ENCODE peak calls at places on chromosomes 11 and 22, in nine cellular contexts. Q, P, W, C, J, V, Y, Z and O are unnamed samples.

GRCh38 chr22:45170001-45170466 is 6.3 kb downstream of the NUP50 start:
- DNase-seq in C (no peak), Q (no peak), W (no peak), Z (no peak), J (no peak), P (no peak), Y (no peak), V (no peak), O (no peak)

GRCh38 chr11:7600205-7600775 is 73.0 kb downstream of the CYB5R2 start:
- DNase-seq in J (peak; percentile 95), Y (peak; percentile 51), P (peak; percentile 15), Q (no peak), V (peak; percentile 42), W (no peak), Z (no peak), C (peak; percentile 64), O (peak; percentile 83)

GRCh38 chr22:31075961-31076360 is 5.2 kb upstream of the SMTN start:
- DNase-seq in V (no peak), C (no peak), W (peak; percentile 67), Z (peak; percentile 95), P (no peak), Y (peak; percentile 63), J (peak; percentile 95), Q (peak; percentile 93), O (peak; percentile 56)

GRCh38 chr22:48444320-48445112 is 1383.2 kb downstream of the BRD1 start:
- DNase-seq in J (peak; percentile 56), V (no peak), W (no peak), Y (no peak), C (peak; percentile 40), P (no peak), Q (no peak), Z (no peak), O (no peak)

GRCh38 chr22:35727436-35727835 is 9.8 kb downstream of the APOL5 start:
- DNase-seq in Q (no peak), C (no peak), J (no peak), Y (no peak), P (no peak), Z (no peak), V (no peak), W (no peak), O (no peak)

GRCh38 chr11:93921695-93922468 is 71.5 kb upstream of the VSTM5 start:
- DNase-seq in P (peak; percentile 40), C (no peak), V (peak; percentile 21), Z (no peak), Y (peak; percentile 58), W (no peak), Q (no peak), J (peak; percentile 73), O (peak; percentile 84)

GRCh38 chr11:90453525-90453924 is 230.7 kb upstream of the CHORDC1 start:
- DNase-seq in Z (no peak), C (no peak), J (no peak), Y (no peak), P (no peak), W (no peak), V (no peak), Q (no peak), O (no peak)

GRCh38 chr22:44686873-44687600 is 15.0 kb upstream of the PRR5 start:
- DNase-seq in Y (no peak), W (no peak), V (no peak), Q (no peak), Z (no peak), J (peak; percentile 64), C (no peak), P (no peak), O (peak; percentile 72)

GRCh38 chr22:22704156-22704946 is 59.9 kb downstream of the GGTLC2 start:
- DNase-seq in Q (no peak), J (no peak), P (no peak), V (no peak), Y (no peak), W (no peak), Z (no peak), C (no peak), O (no peak)

GRCh38 chr22:26585104-26585790 is 4.7 kb downstream of the TPST2 start:
- DNase-seq in P (no peak), W (no peak), J (peak; percentile 86), Q (peak; percentile 78), Y (peak; percentile 31), C (peak; percentile 85), Z (peak; percentile 32), V (no peak), O (peak; percentile 48)

GRCh38 chr11:115724709-115725108 is 220.5 kb upstream of the CADM1 start:
- DNase-seq in P (no peak), J (peak; percentile 19), V (peak; percentile 65), Q (no peak), Z (no peak), C (no peak), W (no peak), Y (no peak), O (no peak)

GRCh38 chr22:41343717-41344116 is 38.0 kb upstream of the TEF start:
- DNase-seq in Q (no peak), W (no peak), V (no peak), Z (no peak), Y (no peak), P (no peak), C (no peak), J (no peak), O (no peak)

GRCh38 chr11:73531386-73531785 is 66.5 kb downstream of the FAM168A start:
- DNase-seq in Q (no peak), Z (no peak), W (no peak), V (no peak), Y (no peak), P (no peak), C (no peak), J (no peak), O (no peak)
- TF ChIP-seq CTCF in Q (no peak), Z (no peak), W (no peak), V (no peak), Y (no peak), P (no peak), C (no peak), J (no peak), O (no peak)

DNA sequence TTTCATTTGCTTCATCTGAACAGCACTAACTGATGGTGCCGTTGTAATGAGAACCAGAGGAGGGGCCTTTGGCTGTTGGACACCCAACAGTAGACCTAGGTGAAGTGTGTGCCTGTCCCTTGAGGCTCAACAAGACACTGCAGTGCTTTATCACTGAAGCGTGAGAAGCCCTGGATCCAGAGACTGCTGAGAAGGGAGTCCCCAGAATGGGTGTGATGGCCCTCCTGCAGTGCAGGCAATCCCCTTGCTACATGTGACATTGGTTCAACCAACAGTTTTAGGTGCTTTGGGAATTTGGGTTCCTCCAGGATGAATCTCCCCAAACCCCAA is 125.6 kb downstream of the BRD1 start:
- DNase-seq in C (no peak), Q (no peak), Z (no peak), J (no peak), P (no peak), W (no peak), Y (no peak), V (no peak), O (no peak)
- TF ChIP-seq CTCF in C (no peak), Q (no peak), Z (no peak), J (no peak), P (peak; percentile 7), W (no peak), Y (no peak), V (no peak), O (no peak)

GRCh38 chr22:20988573-20989322 is 6.7 kb downstream of the LZTR1 start:
- DNase-seq in Q (no peak), Y (no peak), J (no peak), Z (no peak), P (no peak), V (no peak), W (no peak), C (peak; percentile 37), O (no peak)

GRCh38 chr22:20989323-20990138 is 7.4 kb downstream of the LZTR1 start:
- DNase-seq in W (no peak), Z (no peak), Q (no peak), P (no peak), C (no peak), V (no peak), J (no peak), Y (no peak), O (peak; percentile 54)

GRCh38 chr22:20991252-20992055 is 9.4 kb downstream of the LZTR1 start:
- DNase-seq in Q (no peak), Y (no peak), P (no peak), C (no peak), V (no peak), W (no peak), Z (no peak), J (no peak), O (no peak)

GRCh38 chr22:20992056-20992442 is 9.9 kb downstream of the THAP7 start:
- DNase-seq in W (no peak), J (no peak), C (no peak), Z (no peak), P (no peak), Q (no peak), Y (no peak), V (no peak), O (no peak)

DNA sequence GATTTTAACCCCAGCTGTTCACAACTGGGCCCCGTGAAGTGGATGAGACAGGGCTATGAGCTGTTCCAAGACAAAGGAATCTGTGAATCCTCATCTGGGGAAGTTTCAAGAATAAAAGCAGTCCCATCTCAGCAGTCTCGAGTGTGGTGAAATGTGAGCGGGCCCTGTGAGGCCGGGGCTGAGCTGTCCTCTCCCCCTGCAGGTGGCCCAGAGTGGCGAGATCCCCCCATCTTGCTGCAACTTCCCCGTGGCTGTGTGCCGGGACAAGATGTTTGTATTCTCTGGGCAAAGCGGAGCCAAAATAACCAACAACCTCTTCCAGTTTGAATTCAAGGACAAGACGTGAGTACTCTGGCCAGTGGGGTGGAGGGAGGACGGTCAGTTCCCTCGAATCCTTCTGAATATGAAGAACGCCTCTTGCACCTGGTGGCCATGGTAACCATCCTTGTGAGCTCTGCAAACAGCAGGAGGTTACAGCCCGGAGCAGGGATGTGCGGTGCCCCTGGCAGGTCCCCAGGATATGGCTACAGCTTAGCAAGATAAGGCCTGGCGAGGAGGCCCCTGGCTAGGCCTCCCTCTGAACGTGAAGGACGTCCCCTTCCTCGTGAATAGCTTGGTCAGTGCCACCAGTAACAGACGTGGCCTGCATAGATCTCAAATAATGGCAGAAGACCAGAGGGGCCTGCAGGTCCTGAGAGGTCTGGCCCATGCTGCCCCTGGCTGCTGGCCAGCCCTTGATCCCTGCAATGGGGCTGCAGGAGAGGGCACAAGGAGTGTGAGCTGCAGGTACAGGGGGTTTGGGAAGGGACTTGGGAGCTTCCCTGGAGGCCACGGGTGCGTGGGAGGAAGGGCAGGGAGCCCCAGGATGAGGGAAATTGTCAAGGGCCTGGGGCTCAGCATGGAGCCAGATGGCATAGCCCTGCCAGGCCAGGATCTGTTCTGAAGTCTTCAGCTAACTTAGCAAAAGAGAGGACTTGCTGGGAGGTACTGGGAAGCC is 8.4 kb downstream of the LZTR1 start:
- DNase-seq in V (no peak), W (no peak), Q (no peak), Y (no peak), J (no peak), Z (no peak), P (no peak), C (no peak), O (no peak)
- TF ChIP-seq CTCF in V (no peak), W (no peak), Q (no peak), Y (no peak), J (no peak), Z (no peak), P (no peak), C (no peak), O (peak; percentile 1)

DNA sequence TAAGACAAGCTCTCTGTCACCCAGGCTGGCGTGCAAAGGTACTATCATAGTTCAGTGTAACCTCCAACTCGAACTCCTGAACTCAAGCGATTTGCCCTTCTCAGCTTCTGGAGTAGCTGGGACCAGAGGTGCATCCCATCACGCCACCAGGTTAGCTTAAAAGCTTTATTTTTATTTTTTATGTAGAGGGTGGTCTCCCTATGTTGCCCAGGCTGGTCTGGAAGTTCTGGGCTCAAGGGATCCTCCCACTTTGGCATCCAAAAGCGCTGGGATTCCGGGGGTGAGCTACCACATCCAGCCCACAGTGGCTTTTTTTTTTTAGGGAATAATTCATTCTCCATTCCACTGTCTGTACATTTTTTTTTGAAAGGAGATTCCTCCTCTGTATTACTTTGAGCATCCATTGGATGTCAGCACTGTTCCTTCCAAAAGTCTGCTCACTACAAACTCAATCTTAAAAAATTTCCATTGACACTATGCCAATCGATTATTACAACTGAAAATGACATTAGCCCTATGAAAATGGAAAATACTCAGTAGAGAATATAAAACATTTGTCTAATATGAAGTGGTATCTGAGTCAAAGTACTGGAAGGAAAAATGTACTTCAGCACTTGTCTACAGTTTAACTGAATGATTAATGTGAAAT is 1.3 kb upstream of the LPXN start:
- DNase-seq in Z (no peak), V (no peak), Y (no peak), P (no peak), Q (no peak), C (no peak), J (peak; percentile 64), W (no peak), O (peak; percentile 69)
- TF ChIP-seq CTCF in Z (peak; percentile 33), V (peak; percentile 53), Y (peak; percentile 41), P (peak; percentile 57), Q (peak; percentile 61), C (peak; percentile 37), J (peak; percentile 63), W (no peak), O (peak; percentile 59)